ENCODE peak calls at places on chromosome 16, in five cellular contexts. Z is H9, Y is H1, W is IMR-90, N is mesenchymal stem cell. O is an unnamed sample.
A peak's percentile ranks its signal among the peaks of the same experiment; 100 is the strongest.

GRCh38 chr16:88785106-88785924 is at the start of gene PIEZO1:
- DNase-seq in Z (no peak), Y (no peak), W (peak; percentile 52), N (peak; percentile 73), O (no peak)

GRCh38 chr16:2774161-2774891 is 2.8 kb downstream of the ELOB start:
- DNase-seq in Z (no peak), Y (no peak), W (no peak), N (no peak), O (no peak)

GRCh38 chr16:85529489-85530369 is 83.4 kb upstream of the GSE1 start:
- DNase-seq in Z (no peak), Y (no peak), W (no peak), N (no peak), O (no peak)

GRCh38 chr16:85374571-85374872 is 238.6 kb upstream of the GSE1 start:
- DNase-seq in Z (no peak), Y (no peak), W (no peak), N (no peak), O (no peak)

GRCh38 chr16:16890964-16891363 is 512.0 kb downstream of the NPIPA7 start:
- DNase-seq in Z (no peak), Y (no peak), W (no peak), N (no peak), O (no peak)

GRCh38 chr16:49469930-49470451 is 96.4 kb downstream of the C16orf78 start:
- DNase-seq in Z (peak; percentile 18), Y (no peak), W (no peak), N (no peak), O (no peak)

GRCh38 chr16:74297296-74297665 is 667 bp downstream of the PSMD7 start:
- DNase-seq in Z (no peak), Y (no peak), W (peak; percentile 19), N (peak; percentile 55), O (no peak)

GRCh38 chr16:61435356-61435755 is 600.9 kb downstream of the CDH8 start:
- DNase-seq in Z (no peak), Y (no peak), W (no peak), N (no peak), O (no peak)

GRCh38 chr16:30837904-30838303 is 50.9 kb upstream of the ZNF629 start:
- DNase-seq in Z (no peak), Y (no peak), W (peak; percentile 23), N (no peak), O (no peak)

GRCh38 chr16:85402910-85403692 is 210.0 kb upstream of the GSE1 start:
- DNase-seq in Z (no peak), Y (no peak), W (peak; percentile 77), N (peak; percentile 70), O (no peak)

GRCh38 chr16:54936979-54937672 is 6.5 kb downstream of the IRX5 start:
- DNase-seq in Z (peak; percentile 79), Y (no peak), W (no peak), N (peak; percentile 25), O (peak; percentile 83)

GRCh38 chr16:1181715-1182671 is 29.1 kb downstream of the CACNA1H start:
- DNase-seq in Z (no peak), Y (no peak), W (peak; percentile 85), N (peak; percentile 81), O (no peak)

GRCh38 chr16:68737046-68737729 is at the start of gene CDH1:
- DNase-seq in Z (peak; percentile 98), Y (peak; percentile 86), W (no peak), N (no peak), O (no peak)

GRCh38 chr16:2963611-2964415 is at the start of gene KREMEN2:
- DNase-seq in Z (peak; percentile 90), Y (no peak), W (no peak), N (peak; percentile 45), O (peak; percentile 64)

GRCh38 chr16:83934684-83934977 is 18.4 kb upstream of the OSGIN1 start:
- DNase-seq in Z (no peak), Y (no peak), W (no peak), N (no peak), O (no peak)

GRCh38 chr16:57134982-57135381 is 42.6 kb downstream of the CPNE2 start:
- DNase-seq in Z (no peak), Y (no peak), W (no peak), N (no peak), O (no peak)

GRCh38 chr16:52912565-52913173 is 140.0 kb downstream of the CHD9NB start:
- DNase-seq in Z (peak; percentile 80), Y (peak; percentile 33), W (peak; percentile 49), N (peak; percentile 31), O (peak; percentile 66)

GRCh38 chr16:31484491-31485171 is 1.7 kb downstream of the SLC5A2 start:
- DNase-seq in Z (peak; percentile 77), Y (no peak), W (no peak), N (no peak), O (no peak)

GRCh38 chr16:85033153-85033552 is 5.6 kb downstream of the KIAA0513 start:
- DNase-seq in Z (peak; percentile 45), Y (no peak), W (no peak), N (no peak), O (no peak)

DNA sequence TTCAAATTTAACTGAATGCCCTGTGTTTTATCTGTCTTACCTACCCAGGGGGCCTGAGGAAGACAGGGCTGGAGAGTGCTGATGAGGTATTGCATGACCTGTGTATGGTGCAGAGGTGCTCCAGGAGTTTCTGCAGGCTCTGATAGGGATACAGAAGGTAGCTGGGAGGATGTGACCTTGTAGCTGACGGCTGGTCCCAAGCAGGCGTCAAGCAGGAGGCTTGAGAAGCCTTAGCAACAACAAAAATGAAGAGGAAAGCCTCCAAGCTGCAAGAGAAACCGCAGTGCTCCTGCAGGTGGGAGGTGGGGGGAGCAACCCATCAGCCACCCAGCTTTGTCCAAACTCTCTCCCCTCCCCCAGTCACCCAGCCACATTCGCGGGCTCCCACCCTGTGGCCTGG is 40.4 kb downstream of the LAT start:
- DNase-seq in Z (no peak), Y (no peak), W (no peak), N (no peak), O (no peak)
- H2AFZ ChIP-seq in Z (no peak overlapping the region), Y (peak overlapping the region; percentile 65), W (no peak overlapping the region), N (no peak overlapping the region), O (peak overlapping the region; percentile 19)

GRCh38 chr16:51544850-51545467 is 393.9 kb upstream of the SALL1 start:
- DNase-seq in Z (no peak), Y (no peak), W (no peak), N (no peak), O (peak; percentile 48)
- H2BK15ac ChIP-seq in Z (no peak overlapping the region), Y (no peak overlapping the region), W (no peak overlapping the region), N (no peak overlapping the region), O (no peak overlapping the region)

DNA sequence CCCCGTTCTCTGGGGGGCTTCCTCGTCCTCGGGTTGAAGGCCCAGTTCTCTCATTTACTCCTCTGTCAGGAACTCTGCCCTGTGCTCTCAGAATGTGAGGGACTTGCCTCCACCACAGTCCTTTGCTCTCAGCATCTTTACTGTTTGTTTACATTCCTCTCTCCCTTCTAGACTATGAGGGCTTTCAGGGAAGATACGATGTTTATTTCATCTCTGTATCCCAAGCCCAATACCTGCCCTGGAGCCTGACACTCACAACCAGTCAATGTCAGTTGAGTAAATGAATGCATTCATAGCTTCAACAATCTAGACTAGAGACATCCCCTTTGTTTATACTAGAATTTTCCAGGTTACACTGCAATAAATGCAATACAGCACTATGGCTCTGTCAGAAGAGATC is 409.6 kb upstream of the CDH11 start:
- DNase-seq in Z (no peak), Y (no peak), W (peak; percentile 10), N (peak; percentile 60), O (no peak)
- H2AFZ ChIP-seq in Z (no peak overlapping the region), Y (no peak overlapping the region), W (no peak overlapping the region), N (no peak overlapping the region), O (no peak overlapping the region)

GRCh38 chr16:11329891-11330290 is 15.4 kb upstream of the RMI2 start:
- DNase-seq in Z (no peak), Y (no peak), W (no peak), N (peak; percentile 48), O (no peak)

GRCh38 chr16:11326737-11327276 is 18.5 kb upstream of the RMI2 start:
- DNase-seq in Z (no peak), Y (no peak), W (no peak), N (no peak), O (no peak)

GRCh38 chr16:11329080-11329491 is 16.2 kb upstream of the RMI2 start:
- DNase-seq in Z (peak; percentile 60), Y (no peak), W (peak; percentile 44), N (peak; percentile 74), O (no peak)

GRCh38 chr16:11327277-11328171 is 17.7 kb upstream of the RMI2 start:
- DNase-seq in Z (peak; percentile 52), Y (no peak), W (no peak), N (no peak), O (no peak)

GRCh38 chr16:11328172-11329079 is 16.8 kb upstream of the RMI2 start:
- DNase-seq in Z (peak; percentile 97), Y (peak; percentile 94), W (peak; percentile 97), N (peak; percentile 98), O (peak; percentile 62)
- H2BK15ac ChIP-seq in Z (no peak overlapping the region), Y (peak overlapping the region; percentile 73), W (peak overlapping the region; percentile 93), N (peak overlapping the region; percentile 83), O (no peak overlapping the region)

DNA sequence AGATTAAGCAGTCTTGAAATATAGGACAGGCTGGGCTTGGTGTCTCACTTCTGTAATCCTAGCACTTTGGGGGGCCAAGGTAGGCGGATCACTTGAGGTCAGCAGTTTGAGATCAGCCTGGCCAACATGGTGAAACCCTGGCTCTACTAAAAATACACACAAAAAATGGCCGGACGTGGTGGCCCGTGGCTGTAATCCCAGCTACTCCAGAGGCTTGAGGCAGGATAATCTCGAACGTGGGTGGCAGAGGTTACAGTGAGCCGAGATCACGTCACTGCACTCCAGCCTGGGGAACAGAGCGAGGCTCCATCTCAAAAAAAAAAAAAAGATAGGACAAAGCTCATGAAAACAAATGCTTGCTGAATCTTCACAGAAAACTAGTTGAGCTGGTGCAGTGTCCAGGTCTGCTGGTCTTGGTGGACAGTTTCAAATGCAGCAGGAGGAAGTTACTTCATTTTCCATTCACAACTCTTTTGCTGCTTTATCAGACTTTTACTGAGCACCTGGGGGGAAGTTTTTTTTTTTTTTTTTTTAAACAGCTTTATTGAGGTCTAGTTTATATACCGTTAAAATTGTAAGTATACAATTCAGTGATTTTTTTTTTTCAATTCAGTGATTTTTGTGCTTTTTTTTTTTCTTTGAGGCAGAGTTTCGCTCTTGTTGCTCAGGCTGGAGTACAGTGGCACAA is 45.2 kb downstream of the SNX29 start:
- DNase-seq in Z (no peak), Y (no peak), W (no peak), N (no peak), O (no peak)
- H2AFZ ChIP-seq in Z (no peak overlapping the region), Y (no peak overlapping the region), W (no peak overlapping the region), N (no peak overlapping the region), O (no peak overlapping the region)

DNA sequence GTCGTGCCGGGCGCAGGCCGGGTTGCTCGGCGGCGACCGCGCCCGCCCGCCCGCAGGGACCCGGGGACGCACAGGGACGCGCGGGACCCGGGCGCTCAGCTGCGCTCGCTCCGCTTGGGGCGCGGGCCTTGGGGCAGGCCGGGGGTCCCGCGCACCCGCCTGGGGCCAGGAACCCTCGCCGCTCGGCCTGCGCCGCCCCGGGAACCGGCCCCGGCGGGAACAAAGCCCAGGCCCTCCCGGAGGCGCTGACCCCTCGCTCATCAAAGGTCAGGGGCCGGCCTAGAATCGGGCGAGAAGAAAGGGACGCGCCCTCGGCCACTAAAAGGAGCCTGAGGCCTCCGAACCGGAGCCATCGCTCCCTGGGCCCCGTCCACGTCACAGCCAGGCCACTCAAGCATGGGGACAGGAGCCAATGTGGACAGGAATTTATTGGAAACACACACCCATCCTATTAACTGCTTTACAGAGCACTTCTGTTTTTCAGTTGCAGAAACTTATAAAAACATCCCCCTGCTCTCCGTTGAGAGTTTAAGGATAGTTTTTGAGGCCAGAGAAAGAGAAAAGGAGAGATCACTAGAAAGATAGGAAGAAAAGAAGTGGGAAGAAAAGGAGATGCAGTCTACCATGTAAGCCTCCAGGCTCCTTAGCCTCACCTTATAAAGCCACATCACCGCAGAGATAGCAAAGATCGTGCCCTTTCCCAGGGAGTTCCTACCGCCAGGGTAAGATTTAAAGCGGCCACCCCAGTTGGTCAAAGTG is 543 bp upstream of the ZFHX3 start:
- DNase-seq in Z (no peak), Y (no peak), W (no peak), N (peak; percentile 51), O (no peak)
- H2BK15ac ChIP-seq in Z (no peak overlapping the region), Y (peak overlapping the region; percentile 81), W (peak overlapping the region; percentile 79), N (peak overlapping the region; percentile 91), O (no peak overlapping the region)

O was measured in neuronal stem cell.